ENCODE peak calls at places on chromosomes 3 and 15, in four cellular contexts. X is HFFc6, Z is breast epithelium, V is progenitor cell of endocrine pancreas. E is an unnamed sample.

GRCh38 chr3:14784087-14784596 is 34.6 kb upstream of the FGD5 start:
- DNase-seq in Z (no peak), V (no peak), X (no peak), E (no peak)

GRCh38 chr3:87276484-87276883 is at the start of gene POU1F1:
- DNase-seq in Z (no peak), V (no peak), X (no peak), E (no peak)

GRCh38 chr3:187770224-187770623 is 25.0 kb upstream of the BCL6 start:
- DNase-seq in Z (no peak), V (no peak), X (no peak), E (no peak)

GRCh38 chr15:57377478-57377847 is 1.2 kb downstream of the CGNL1 start:
- DNase-seq in V (no peak), X (no peak), Z (no peak), E (no peak)

GRCh38 chr15:94031072-94031471 is 200.3 kb upstream of the MCTP2 start:
- DNase-seq in Z (no peak), X (no peak), V (no peak), E (no peak)

GRCh38 chr15:29857196-29857595 is 34.9 kb upstream of the TJP1 start:
- DNase-seq in V (no peak), X (no peak), Z (no peak), E (no peak)

GRCh38 chr3:124826703-124827102 is 60.5 kb downstream of the ITGB5 start:
- DNase-seq in X (peak; percentile 70), Z (no peak), V (no peak), E (no peak)

GRCh38 chr3:137542049-137542448 is 222.1 kb upstream of the SOX14 start:
- DNase-seq in V (no peak), Z (no peak), X (no peak), E (no peak)

GRCh38 chr3:82085356-82085755 is 323.9 kb upstream of the GBE1 start:
- DNase-seq in V (no peak), Z (no peak), X (no peak), E (no peak)

GRCh38 chr3:164380156-164380555 is 698.1 kb downstream of the SI start:
- DNase-seq in V (no peak), X (no peak), Z (no peak), E (no peak)

GRCh38 chr3:17137321-17137826 is 252.6 kb downstream of the PLCL2 start:
- DNase-seq in V (no peak), Z (no peak), X (no peak), E (no peak)

GRCh38 chr3:123385072-123385471 is 63.8 kb downstream of the ADCY5 start:
- DNase-seq in Z (no peak), V (no peak), X (no peak), E (no peak)

GRCh38 chr15:100115066-100115710 is 226.6 kb downstream of the ADAMTS17 start:
- DNase-seq in X (no peak), V (no peak), Z (no peak), E (no peak)

GRCh38 chr15:60967728-60968127 is 261.4 kb downstream of the RORA start:
- DNase-seq in Z (no peak), V (no peak), X (no peak), E (no peak)

GRCh38 chr3:45984331-45985312 is 11.0 kb downstream of the FYCO1 start:
- DNase-seq in X (no peak), V (no peak), Z (no peak), E (no peak)

GRCh38 chr15:33547876-33548275 is 237.1 kb downstream of the RYR3 start:
- DNase-seq in V (peak; percentile 79), X (peak; percentile 19), Z (no peak), E (peak; percentile 55)

GRCh38 chr3:97896129-97896528 is 74.3 kb downstream of the CRYBG3 start:
- DNase-seq in X (no peak), V (no peak), Z (no peak), E (no peak)

GRCh38 chr3:128550471-128551126 is 57.6 kb upstream of the GATA2 start:
- DNase-seq in V (no peak), X (no peak), Z (peak; percentile 42), E (no peak)

GRCh38 chr3:14548321-14548729 is 8.2 kb upstream of the GRIP2 start:
- DNase-seq in V (peak; percentile 43), X (peak; percentile 29), Z (no peak), E (peak; percentile 73)

GRCh38 chr15:77836901-77837648 is 204.4 kb upstream of the LINGO1 start:
- DNase-seq in V (no peak), X (no peak), Z (no peak), E (no peak)

GRCh38 chr15:77837649-77838025 is 204.9 kb upstream of the LINGO1 start:
- DNase-seq in V (no peak), Z (no peak), X (no peak), E (no peak)

GRCh38 chr15:77838061-77838460 is 205.3 kb upstream of the LINGO1 start:
- DNase-seq in Z (no peak), X (no peak), V (no peak), E (no peak)

GRCh38 chr15:77834276-77834990 is 201.7 kb upstream of the LINGO1 start:
- DNase-seq in Z (no peak), V (no peak), X (no peak), E (no peak)

GRCh38 chr15:77836116-77836798 is 203.5 kb upstream of the LINGO1 start:
- DNase-seq in V (no peak), X (no peak), Z (no peak), E (no peak)
- TF ChIP-seq CTCF in V (no peak), X (no peak), Z (no peak), E (no peak)

GRCh38 chr15:25347707-25348106 is 91.1 kb downstream of the UBE3A start:
- DNase-seq in Z (no peak), X (no peak), V (no peak), E (no peak)
- TF ChIP-seq CTCF in Z (no peak), X (no peak), V (no peak), E (no peak)

GRCh38 chr3:11258958-11259357 is 13.2 kb upstream of the ATG7 start:
- DNase-seq in V (no peak), Z (no peak), X (no peak), E (no peak)

GRCh38 chr3:11254876-11255275 is 17.3 kb upstream of the ATG7 start:
- DNase-seq in X (no peak), V (no peak), Z (no peak), E (no peak)

GRCh38 chr3:11260460-11260859 is 11.7 kb upstream of the ATG7 start:
- DNase-seq in X (no peak), Z (no peak), V (no peak), E (no peak)
- TF ChIP-seq CTCF in X (no peak), Z (no peak), V (no peak), E (no peak)

GRCh38 chr15:91070872-91071271 is 29.2 kb upstream of the SV2B start:
- DNase-seq in Z (no peak), V (no peak), X (no peak), E (no peak)

GRCh38 chr15:91067026-91067425 is 33.0 kb upstream of the SV2B start:
- DNase-seq in Z (no peak), V (no peak), X (peak; percentile 14), E (no peak)

GRCh38 chr15:91068436-91068835 is 31.6 kb upstream of the SV2B start:
- DNase-seq in V (no peak), X (no peak), Z (no peak), E (no peak)

GRCh38 chr15:91072162-91072561 is 27.9 kb upstream of the SV2B start:
- DNase-seq in Z (no peak), V (no peak), X (no peak), E (no peak)

GRCh38 chr15:91068966-91069365 is 31.1 kb upstream of the SV2B start:
- DNase-seq in Z (no peak), X (no peak), V (no peak), E (no peak)
- TF ChIP-seq CTCF in Z (no peak), X (no peak), V (no peak), E (no peak)

GRCh38 chr15:25852027-25852426 is 11.1 kb downstream of the ATP10A start:
- DNase-seq in Z (no peak), V (no peak), X (no peak), E (no peak)
- TF ChIP-seq CTCF in Z (no peak), V (no peak), X (no peak), E (no peak)

DNA sequence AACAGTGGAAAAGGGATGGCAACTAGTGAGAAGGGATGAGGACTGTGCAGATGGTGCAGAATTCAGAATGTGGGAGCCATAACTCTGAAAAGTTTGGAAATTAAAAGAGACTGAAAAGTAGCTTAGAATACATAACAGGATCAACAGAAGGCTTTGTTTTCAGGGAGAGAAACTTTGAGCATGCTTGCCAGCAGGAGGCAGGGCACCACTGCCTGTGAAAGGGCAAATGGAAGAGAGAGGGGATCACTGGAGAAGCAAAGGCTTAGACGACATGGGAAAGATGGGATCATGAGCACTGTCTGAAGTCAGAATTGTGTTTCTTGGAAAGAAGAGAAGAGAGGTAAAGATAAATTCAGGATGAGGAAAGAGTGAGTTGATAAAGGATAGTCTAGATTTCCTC is 99.6 kb downstream of the ABI3BP start:
- DNase-seq in Z (no peak), V (no peak), X (peak; percentile 42), E (no peak)
- TF ChIP-seq CTCF in Z (peak; percentile 13), V (peak; percentile 54), X (peak; percentile 92), E (peak; percentile 44)

DNA sequence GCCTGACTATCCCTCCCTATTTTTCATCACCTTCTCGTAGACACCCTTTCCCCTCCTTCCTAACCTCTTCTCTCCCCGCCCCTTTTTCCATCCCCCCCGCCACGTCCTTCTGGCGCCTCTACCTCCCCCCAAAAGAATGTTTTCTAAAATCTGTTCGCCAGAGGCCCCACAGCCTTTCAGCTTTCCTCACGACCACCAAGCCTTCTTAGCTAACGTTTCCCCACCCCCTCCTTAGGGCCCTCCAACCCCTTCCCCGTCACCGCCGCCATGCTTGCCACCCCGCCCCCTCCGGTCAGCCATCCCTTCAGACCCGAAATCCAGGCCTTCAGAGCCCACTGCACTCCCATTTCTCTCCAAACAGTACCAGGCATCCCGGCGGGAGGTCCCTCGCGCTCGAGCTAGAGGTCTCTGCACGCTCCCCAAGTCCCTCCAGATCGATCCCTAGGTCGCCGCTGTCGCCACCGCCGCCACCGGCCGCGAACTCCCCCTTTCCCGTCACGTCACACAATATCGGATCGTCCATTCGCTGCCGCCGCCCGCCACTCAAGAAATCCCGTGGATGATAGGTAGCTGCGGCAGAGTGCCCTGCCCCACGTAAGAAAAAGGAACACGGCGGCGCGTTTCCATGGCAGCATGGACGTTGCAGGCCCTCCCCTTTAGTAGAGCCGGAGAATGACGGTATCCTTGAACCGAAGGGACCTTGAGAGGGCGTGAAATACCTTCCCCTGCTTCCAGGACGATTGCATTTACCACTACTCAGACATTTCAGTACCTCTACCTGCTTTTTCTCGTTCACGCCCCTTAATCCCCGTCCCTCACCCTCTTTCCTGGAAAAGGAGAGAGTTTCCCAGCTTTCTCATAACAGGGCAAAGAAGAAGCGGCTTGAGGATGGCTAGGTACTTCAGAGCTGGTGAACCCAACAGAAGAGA is at the start of gene TP53BP1:
- DNase-seq in X (peak; percentile 92), Z (peak; percentile 96), V (peak; percentile 89), E (peak; percentile 92)
- TF ChIP-seq CTCF in X (no peak), Z (no peak), V (no peak), E (no peak)

GRCh38 chr3:135240426-135240825 is 445.4 kb downstream of the EPHB1 start:
- DNase-seq in V (no peak), X (no peak), Z (no peak), E (no peak)
- TF ChIP-seq CTCF in V (no peak), X (no peak), Z (no peak), E (no peak)

GRCh38 chr3:133457465-133458067 is 57.7 kb downstream of the BFSP2 start:
- DNase-seq in V (no peak), Z (no peak), X (no peak), E (no peak)
- TF ChIP-seq CTCF in V (peak; percentile 30), Z (no peak), X (peak; percentile 72), E (peak; percentile 40)

E was measured in neural crest cell.